ENCODE peak calls at places on chromosomes 16 and 17, in five cellular contexts. B, J, I, M and V are unnamed samples.
A peak's percentile ranks its signal among the peaks of the same experiment; 100 is the strongest.

GRCh38 chr17:2093349-2093748 is 38.4 kb downstream of the HIC1 start:
- DNase-seq in B (no peak), J (no peak), I (peak; percentile 87), M (no peak), V (no peak)

GRCh38 chr16:66228791-66229190 is 137.7 kb upstream of the CDH5 start:
- DNase-seq in B (no peak), J (peak; percentile 88), I (no peak), M (no peak), V (no peak)

GRCh38 chr16:12988071-12988470 is 86.7 kb downstream of the SHISA9 start:
- DNase-seq in B (no peak), J (no peak), I (no peak), M (no peak), V (no peak)

GRCh38 chr17:48478224-48479013 is 48.4 kb upstream of the SKAP1 start:
- DNase-seq in B (no peak), J (peak; percentile 43), I (no peak), M (no peak), V (no peak)

GRCh38 chr16:69812213-69813014 is 50.3 kb downstream of the WWP2 start:
- DNase-seq in B (peak; percentile 54), J (no peak), I (no peak), M (no peak), V (no peak)

GRCh38 chr17:83171661-83172060 is 92.3 kb downstream of the METRNL start:
- DNase-seq in B (no peak), J (no peak), I (peak; percentile 23), M (no peak), V (peak; percentile 19)

GRCh38 chr17:79852748-79853147 is 13.5 kb upstream of the CBX4 start:
- DNase-seq in B (peak; percentile 36), J (no peak), I (no peak), M (no peak), V (peak; percentile 57)

GRCh38 chr17:32120086-32120485 is 22.2 kb upstream of the RHOT1 start:
- DNase-seq in B (no peak), J (no peak), I (no peak), M (no peak), V (no peak)

GRCh38 chr16:66926171-66926570 is 836 bp upstream of the RRAD start:
- DNase-seq in B (no peak), J (no peak), I (no peak), M (no peak), V (no peak)

GRCh38 chr17:65542595-65542994 is 18.9 kb downstream of the AXIN2 start:
- DNase-seq in B (peak; percentile 80), J (no peak), I (no peak), M (no peak), V (no peak)

DNA sequence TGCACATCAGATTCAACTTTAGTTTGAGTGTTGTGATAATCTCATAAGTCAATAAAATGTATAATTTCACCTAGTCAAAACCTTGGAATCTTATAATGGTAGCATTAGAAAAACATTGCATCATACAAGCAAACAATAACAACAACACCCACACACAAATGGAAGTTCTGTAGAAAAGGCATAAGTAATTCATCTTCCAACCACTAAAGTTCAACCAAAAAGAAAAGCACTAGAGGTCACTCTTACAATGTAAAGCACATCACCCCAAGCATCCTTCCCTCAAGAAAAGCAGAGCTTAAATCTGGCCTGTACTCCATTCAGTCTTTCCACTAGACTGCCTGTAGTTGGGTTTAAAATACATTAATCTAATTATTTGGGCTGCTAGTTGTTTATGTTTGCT is 1.8 kb downstream of the CNTNAP4 start:
- DNase-seq in B (peak; percentile 20), J (peak; percentile 80), I (no peak), M (no peak), V (peak; percentile 5)
- TF ChIP-seq CTCF in B (peak; percentile 49), J (peak; percentile 54), I (no peak), M (peak; percentile 56), V (no peak)

DNA sequence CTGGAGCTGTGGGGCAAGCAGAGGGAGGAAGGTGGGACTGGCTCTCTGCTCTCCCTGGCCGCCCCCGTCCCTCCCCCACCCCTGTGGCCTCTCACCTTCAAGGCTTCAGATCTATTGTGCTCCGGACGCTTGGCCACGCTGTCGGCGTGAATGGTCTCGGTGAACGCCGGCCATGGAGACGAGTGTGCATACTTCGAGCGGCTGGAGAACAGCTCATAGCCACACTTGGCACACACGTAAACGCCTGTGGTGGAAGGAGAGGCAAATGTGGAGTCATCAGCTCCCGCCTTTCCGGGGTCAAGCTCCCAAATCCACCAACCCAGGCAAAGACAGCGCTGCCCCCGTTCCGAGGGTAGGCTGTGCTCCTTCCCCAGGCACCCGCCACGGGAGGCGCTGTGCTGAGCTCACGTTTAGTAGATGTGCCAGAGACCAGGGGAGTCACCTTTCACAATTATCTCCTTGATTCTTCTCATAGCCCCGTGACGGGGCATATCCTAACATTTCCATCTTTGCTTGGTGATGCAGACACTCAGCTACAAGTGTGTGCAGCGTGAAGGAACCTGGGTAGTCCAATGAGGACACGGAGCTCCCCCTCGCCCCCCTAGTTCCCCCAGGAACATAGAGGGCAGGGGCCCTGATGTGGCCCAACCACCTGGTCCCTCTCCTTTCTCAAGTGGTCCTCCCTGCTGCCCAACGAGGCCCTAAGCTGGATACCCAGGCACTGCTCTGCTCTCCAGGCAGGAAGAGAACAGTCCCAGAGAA is 1.7 kb downstream of the MSRB1 start:
- DNase-seq in B (no peak), J (no peak), I (no peak), M (no peak), V (no peak)
- TF ChIP-seq CTCF in B (peak; percentile 10), J (no peak), I (no peak), M (peak; percentile 14), V (no peak)

GRCh38 chr17:42520540-42520951 is 15.5 kb upstream of the NAGLU start:
- DNase-seq in B (no peak), J (no peak), I (no peak), M (peak; percentile 27), V (no peak)
- TF ChIP-seq CTCF in B (peak; percentile 47), J (peak; percentile 21), I (no peak), M (peak; percentile 46), V (peak; percentile 19)

DNA sequence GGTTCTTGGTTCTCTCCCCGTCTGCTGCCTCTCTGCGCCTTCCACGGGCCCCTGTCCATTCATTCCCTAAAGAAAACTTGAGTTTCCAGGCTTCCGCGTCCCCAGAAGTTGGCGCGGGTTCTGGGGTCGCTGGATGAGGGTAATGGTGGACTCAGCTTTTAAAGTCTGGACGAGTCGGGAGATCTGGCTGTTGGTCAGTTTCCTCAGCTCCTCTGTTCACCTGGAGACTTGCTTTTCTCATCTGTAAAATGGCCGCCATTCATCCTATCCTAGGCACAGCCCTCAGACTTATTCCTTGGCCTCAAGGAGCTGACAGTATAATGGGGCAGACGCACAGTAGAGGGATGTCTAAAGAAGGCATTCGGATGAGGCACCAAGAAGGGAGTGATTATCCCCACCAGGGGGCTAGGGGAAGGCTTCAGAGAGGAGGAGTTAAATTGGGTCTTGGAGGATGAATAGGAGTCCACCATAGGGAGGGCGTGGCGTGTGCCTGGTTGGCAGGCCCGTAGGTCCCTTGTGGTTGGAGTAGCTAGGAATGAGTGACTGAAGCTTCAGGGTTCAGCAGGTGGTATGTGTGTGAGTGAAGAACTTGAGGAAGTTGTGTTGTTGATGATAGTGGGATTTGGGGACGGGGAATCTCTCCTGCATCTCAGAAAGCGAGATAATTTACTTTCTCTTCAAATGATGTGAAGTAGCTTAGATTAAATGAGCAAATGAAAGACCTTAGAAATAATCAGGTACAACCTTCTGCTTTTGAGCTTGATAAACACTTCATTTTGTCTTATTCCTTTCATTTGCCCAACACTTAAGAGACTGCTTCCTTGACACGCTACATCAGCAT is 655 bp downstream of the VPS35L start:
- DNase-seq in B (peak; percentile 6), J (peak; percentile 42), I (no peak), M (peak; percentile 49), V (no peak)
- TF ChIP-seq CTCF in B (no peak), J (peak; percentile 21), I (no peak), M (peak; percentile 56), V (no peak)

DNA sequence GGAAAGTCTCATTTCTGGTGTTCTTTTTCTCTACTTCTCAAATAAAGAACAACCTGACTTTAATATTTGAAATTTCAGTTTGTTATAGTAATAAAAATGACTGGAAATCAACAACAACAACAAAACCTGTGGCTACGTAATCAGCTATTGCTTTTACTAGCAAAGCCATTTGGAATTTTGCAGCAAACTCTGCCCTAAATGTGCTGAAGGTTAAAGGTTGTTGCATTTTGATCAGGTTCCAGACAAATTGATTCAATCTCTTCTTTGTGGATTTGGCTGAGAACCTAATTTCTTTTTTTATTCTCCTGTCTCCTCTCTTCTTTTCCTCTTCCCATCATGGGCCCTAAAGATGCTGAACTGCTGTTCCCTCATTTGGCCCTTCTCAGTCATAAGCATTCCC is 795.0 kb upstream of the CDH8 start:
- DNase-seq in B (no peak), J (no peak), I (no peak), M (no peak), V (no peak)
- TF ChIP-seq CTCF in B (no peak), J (no peak), I (no peak), M (no peak), V (no peak)

DNA sequence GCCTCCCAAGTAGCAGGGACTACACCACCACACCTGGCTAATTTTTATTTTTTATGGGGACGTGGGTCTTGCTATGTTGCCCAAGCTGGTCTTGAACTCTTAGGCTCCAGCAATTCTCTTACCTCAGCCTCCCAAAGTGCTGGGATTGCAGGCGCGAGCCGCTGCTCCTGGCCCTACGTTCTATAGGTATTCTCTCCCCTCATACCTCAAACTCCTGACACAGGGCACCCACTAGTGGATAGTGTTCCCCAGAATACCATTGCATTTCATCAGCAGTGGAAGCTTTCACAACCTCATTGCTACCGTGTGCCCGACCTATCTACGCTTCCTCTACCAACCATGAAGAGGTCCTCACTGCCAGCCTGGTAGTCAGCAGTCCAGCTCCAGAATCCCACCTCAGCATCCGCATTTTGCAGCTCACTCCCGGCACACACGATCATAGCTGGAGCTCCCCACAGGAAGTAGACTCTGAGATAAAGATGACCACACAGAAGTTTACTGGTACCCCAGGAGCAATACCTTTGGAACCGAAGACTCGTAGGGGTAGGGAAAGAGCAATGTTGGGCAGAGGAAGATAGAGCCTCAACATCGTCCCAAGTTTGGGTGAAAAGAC is 9.3 kb downstream of the CTRB2 start:
- DNase-seq in B (no peak), J (peak; percentile 27), I (no peak), M (no peak), V (no peak)
- TF ChIP-seq CTCF in B (no peak), J (no peak), I (no peak), M (no peak), V (no peak)

GRCh38 chr17:33651631-33652030 is 358.5 kb upstream of the ASIC2 start:
- DNase-seq in B (peak; percentile 4), J (peak; percentile 14), I (no peak), M (no peak), V (peak; percentile 7)
- TF ChIP-seq CTCF in B (no peak), J (peak; percentile 11), I (no peak), M (peak; percentile 35), V (no peak)

GRCh38 chr17:54754560-54754959 is 146.1 kb upstream of the TOM1L1 start:
- DNase-seq in B (no peak), J (no peak), I (no peak), M (no peak), V (no peak)
- TF ChIP-seq CTCF in B (peak; percentile 44), J (no peak), I (no peak), M (peak; percentile 28), V (no peak)